ENCODE peak calls at places on chromosomes 4 and X, in nine cellular contexts. One of them, this sample, is unnamed.

GRCh38 chrX:79270401-79270800 is 96.7 kb downstream of the ITM2A start:
- DNase-seq in fibroblast of lung: no peak
- DNase-seq in NCI-H69: no peak
- DNase-seq in A172: no peak
- DNase-seq in GM19239: no peak
- DNase-seq in stimulated activated CD8-positive, alpha-beta memory T cell treated with anti-CD3 and anti-CD28 coated beads, Interleukin-4, amount 100 ng/mL, for 48 hours: peak; percentile 73
- DNase-seq in AG04449: no peak
- DNase-seq in kidney tubule cell: peak; percentile 22
- DNase-seq in NCI-H2171 treated with DMSO at 0.1 percent for 48 hours: no peak
- DNase-seq in this sample: no peak

GRCh38 chrX:97070346-97070745 is 186.6 kb downstream of the RPA4 start:
- DNase-seq in NCI-H69: no peak
- DNase-seq in A172: no peak
- DNase-seq in stimulated activated CD8-positive, alpha-beta memory T cell treated with anti-CD3 and anti-CD28 coated beads, Interleukin-4, amount 100 ng/mL, for 48 hours: no peak
- DNase-seq in GM19239: no peak
- DNase-seq in fibroblast of lung: peak; percentile 36
- DNase-seq in AG04449: no peak
- DNase-seq in NCI-H2171 treated with DMSO at 0.1 percent for 48 hours: no peak
- DNase-seq in kidney tubule cell: no peak
- DNase-seq in this sample: no peak

GRCh38 chr4:183444149-183444952 is at the start of gene CDKN2AIP:
- DNase-seq in NCI-H2171 treated with DMSO at 0.1 percent for 48 hours: peak; percentile 80
- DNase-seq in AG04449: no peak
- DNase-seq in kidney tubule cell: peak; percentile 97
- DNase-seq in fibroblast of lung: peak; percentile 92
- DNase-seq in GM19239: peak; percentile 81
- DNase-seq in stimulated activated CD8-positive, alpha-beta memory T cell treated with anti-CD3 and anti-CD28 coated beads, Interleukin-4, amount 100 ng/mL, for 48 hours: peak; percentile 94
- DNase-seq in NCI-H69: peak; percentile 95
- DNase-seq in A172: peak; percentile 80
- DNase-seq in this sample: peak; percentile 84

GRCh38 chr4:1358421-1359160 is 11.6 kb downstream of the UVSSA start:
- DNase-seq in fibroblast of lung: no peak
- DNase-seq in A172: no peak
- DNase-seq in kidney tubule cell: no peak
- DNase-seq in GM19239: no peak
- DNase-seq in AG04449: no peak
- DNase-seq in NCI-H2171 treated with DMSO at 0.1 percent for 48 hours: no peak
- DNase-seq in NCI-H69: no peak
- DNase-seq in stimulated activated CD8-positive, alpha-beta memory T cell treated with anti-CD3 and anti-CD28 coated beads, Interleukin-4, amount 100 ng/mL, for 48 hours: no peak
- DNase-seq in this sample: no peak

GRCh38 chr4:24808261-24808660 is 12.9 kb downstream of the SOD3 start:
- DNase-seq in A172: no peak
- DNase-seq in NCI-H2171 treated with DMSO at 0.1 percent for 48 hours: no peak
- DNase-seq in GM19239: no peak
- DNase-seq in AG04449: no peak
- DNase-seq in kidney tubule cell: no peak
- DNase-seq in NCI-H69: no peak
- DNase-seq in fibroblast of lung: no peak
- DNase-seq in stimulated activated CD8-positive, alpha-beta memory T cell treated with anti-CD3 and anti-CD28 coated beads, Interleukin-4, amount 100 ng/mL, for 48 hours: no peak
- DNase-seq in this sample: no peak

GRCh38 chrX:38277802-38278201 is 49.5 kb downstream of the RPGR start:
- DNase-seq in AG04449: no peak
- DNase-seq in GM19239: no peak
- DNase-seq in NCI-H2171 treated with DMSO at 0.1 percent for 48 hours: no peak
- DNase-seq in kidney tubule cell: no peak
- DNase-seq in stimulated activated CD8-positive, alpha-beta memory T cell treated with anti-CD3 and anti-CD28 coated beads, Interleukin-4, amount 100 ng/mL, for 48 hours: no peak
- DNase-seq in NCI-H69: peak; percentile 55
- DNase-seq in A172: no peak
- DNase-seq in fibroblast of lung: no peak
- DNase-seq in this sample: no peak

GRCh38 chr4:1463088-1463926 is 57.1 kb upstream of the NKX1-1 start:
- DNase-seq in fibroblast of lung: peak; percentile 7
- DNase-seq in AG04449: peak; percentile 12
- DNase-seq in stimulated activated CD8-positive, alpha-beta memory T cell treated with anti-CD3 and anti-CD28 coated beads, Interleukin-4, amount 100 ng/mL, for 48 hours: peak; percentile 16
- DNase-seq in NCI-H2171 treated with DMSO at 0.1 percent for 48 hours: no peak
- DNase-seq in A172: no peak
- DNase-seq in kidney tubule cell: peak; percentile 19
- DNase-seq in NCI-H69: no peak
- DNase-seq in GM19239: no peak
- DNase-seq in this sample: no peak

GRCh38 chrX:155086961-155087735 is 15.8 kb downstream of the BRCC3 start:
- DNase-seq in kidney tubule cell: no peak
- DNase-seq in A172: no peak
- DNase-seq in AG04449: no peak
- DNase-seq in NCI-H2171 treated with DMSO at 0.1 percent for 48 hours: no peak
- DNase-seq in stimulated activated CD8-positive, alpha-beta memory T cell treated with anti-CD3 and anti-CD28 coated beads, Interleukin-4, amount 100 ng/mL, for 48 hours: no peak
- DNase-seq in GM19239: no peak
- DNase-seq in fibroblast of lung: no peak
- DNase-seq in NCI-H69: no peak
- DNase-seq in this sample: no peak

GRCh38 chr4:168098257-168098717 is 6.0 kb downstream of the ANXA10 start:
- DNase-seq in AG04449: no peak
- DNase-seq in GM19239: no peak
- DNase-seq in kidney tubule cell: peak; percentile 2
- DNase-seq in fibroblast of lung: peak; percentile 83
- DNase-seq in NCI-H69: peak; percentile 18
- DNase-seq in A172: peak; percentile 58
- DNase-seq in stimulated activated CD8-positive, alpha-beta memory T cell treated with anti-CD3 and anti-CD28 coated beads, Interleukin-4, amount 100 ng/mL, for 48 hours: no peak
- DNase-seq in NCI-H2171 treated with DMSO at 0.1 percent for 48 hours: no peak
- DNase-seq in this sample: no peak

GRCh38 chrX:31445542-31445941 is 373.7 kb upstream of the FTHL17 start:
- DNase-seq in kidney tubule cell: no peak
- DNase-seq in fibroblast of lung: no peak
- DNase-seq in A172: no peak
- DNase-seq in NCI-H2171 treated with DMSO at 0.1 percent for 48 hours: no peak
- DNase-seq in NCI-H69: no peak
- DNase-seq in GM19239: no peak
- DNase-seq in AG04449: no peak
- DNase-seq in stimulated activated CD8-positive, alpha-beta memory T cell treated with anti-CD3 and anti-CD28 coated beads, Interleukin-4, amount 100 ng/mL, for 48 hours: no peak
- DNase-seq in this sample: no peak

GRCh38 chr4:113404846-113405245 is 355.4 kb downstream of the ANK2 start:
- DNase-seq in kidney tubule cell: no peak
- DNase-seq in NCI-H69: peak; percentile 7
- DNase-seq in NCI-H2171 treated with DMSO at 0.1 percent for 48 hours: peak; percentile 65
- DNase-seq in fibroblast of lung: no peak
- DNase-seq in GM19239: no peak
- DNase-seq in A172: no peak
- DNase-seq in stimulated activated CD8-positive, alpha-beta memory T cell treated with anti-CD3 and anti-CD28 coated beads, Interleukin-4, amount 100 ng/mL, for 48 hours: no peak
- DNase-seq in AG04449: no peak
- DNase-seq in this sample: no peak

GRCh38 chrX:69216446-69216845 is 51.2 kb upstream of the PJA1 start:
- DNase-seq in kidney tubule cell: no peak
- DNase-seq in AG04449: no peak
- DNase-seq in fibroblast of lung: no peak
- DNase-seq in NCI-H2171 treated with DMSO at 0.1 percent for 48 hours: no peak
- DNase-seq in NCI-H69: no peak
- DNase-seq in stimulated activated CD8-positive, alpha-beta memory T cell treated with anti-CD3 and anti-CD28 coated beads, Interleukin-4, amount 100 ng/mL, for 48 hours: no peak
- DNase-seq in GM19239: no peak
- DNase-seq in A172: no peak
- DNase-seq in this sample: no peak

GRCh38 chr4:5569451-5569850 is 138.9 kb downstream of the EVC2 start:
- DNase-seq in AG04449: no peak
- DNase-seq in GM19239: no peak
- DNase-seq in NCI-H69: no peak
- DNase-seq in kidney tubule cell: no peak
- DNase-seq in NCI-H2171 treated with DMSO at 0.1 percent for 48 hours: no peak
- DNase-seq in fibroblast of lung: no peak
- DNase-seq in stimulated activated CD8-positive, alpha-beta memory T cell treated with anti-CD3 and anti-CD28 coated beads, Interleukin-4, amount 100 ng/mL, for 48 hours: no peak
- DNase-seq in A172: no peak
- DNase-seq in this sample: no peak

GRCh38 chrX:23857935-23858334 is 49.8 kb downstream of the APOO start:
- DNase-seq in fibroblast of lung: no peak
- DNase-seq in NCI-H2171 treated with DMSO at 0.1 percent for 48 hours: no peak
- DNase-seq in kidney tubule cell: no peak
- DNase-seq in AG04449: no peak
- DNase-seq in A172: no peak
- DNase-seq in stimulated activated CD8-positive, alpha-beta memory T cell treated with anti-CD3 and anti-CD28 coated beads, Interleukin-4, amount 100 ng/mL, for 48 hours: no peak
- DNase-seq in NCI-H69: no peak
- DNase-seq in GM19239: no peak
- DNase-seq in this sample: no peak

GRCh38 chrX:12988797-12989196 is 13.9 kb downstream of the TMSB4X start:
- DNase-seq in stimulated activated CD8-positive, alpha-beta memory T cell treated with anti-CD3 and anti-CD28 coated beads, Interleukin-4, amount 100 ng/mL, for 48 hours: no peak
- DNase-seq in NCI-H2171 treated with DMSO at 0.1 percent for 48 hours: no peak
- DNase-seq in kidney tubule cell: peak; percentile 81
- DNase-seq in fibroblast of lung: peak; percentile 77
- DNase-seq in AG04449: no peak
- DNase-seq in A172: peak; percentile 85
- DNase-seq in NCI-H69: peak; percentile 80
- DNase-seq in GM19239: no peak
- DNase-seq in this sample: no peak

GRCh38 chr4:137274404-137274803 is 257.9 kb downstream of the PCDH18 start:
- DNase-seq in kidney tubule cell: no peak
- DNase-seq in fibroblast of lung: peak; percentile 52
- DNase-seq in GM19239: no peak
- DNase-seq in A172: peak; percentile 14
- DNase-seq in stimulated activated CD8-positive, alpha-beta memory T cell treated with anti-CD3 and anti-CD28 coated beads, Interleukin-4, amount 100 ng/mL, for 48 hours: no peak
- DNase-seq in NCI-H2171 treated with DMSO at 0.1 percent for 48 hours: no peak
- DNase-seq in AG04449: no peak
- DNase-seq in NCI-H69: no peak
- DNase-seq in this sample: no peak

GRCh38 chrX:9942086-9942485 is 25.1 kb upstream of the CLDN34 start:
- DNase-seq in stimulated activated CD8-positive, alpha-beta memory T cell treated with anti-CD3 and anti-CD28 coated beads, Interleukin-4, amount 100 ng/mL, for 48 hours: peak; percentile 75
- DNase-seq in A172: no peak
- DNase-seq in NCI-H2171 treated with DMSO at 0.1 percent for 48 hours: no peak
- DNase-seq in GM19239: peak; percentile 5
- DNase-seq in kidney tubule cell: no peak
- DNase-seq in fibroblast of lung: no peak
- DNase-seq in AG04449: no peak
- DNase-seq in NCI-H69: no peak
- DNase-seq in this sample: no peak

GRCh38 chrX:54093159-54093558 is 48.9 kb upstream of the PHF8 start:
- DNase-seq in AG04449: no peak
- DNase-seq in kidney tubule cell: no peak
- DNase-seq in stimulated activated CD8-positive, alpha-beta memory T cell treated with anti-CD3 and anti-CD28 coated beads, Interleukin-4, amount 100 ng/mL, for 48 hours: no peak
- DNase-seq in fibroblast of lung: no peak
- DNase-seq in NCI-H69: no peak
- DNase-seq in GM19239: no peak
- DNase-seq in A172: no peak
- DNase-seq in NCI-H2171 treated with DMSO at 0.1 percent for 48 hours: no peak
- DNase-seq in this sample: no peak